ENCODE peak calls at places on chromosomes 5 and 9, in five cellular contexts. C is heart right ventricle, Q is heart left ventricle, L is HCT116, E is body of pancreas. R is an unnamed sample.
A peak's percentile ranks its signal among the peaks of the same experiment; 100 is the strongest.

GRCh38 chr5:142245776-142246175 is 79.0 kb downstream of the SPRY4 start:
- DNase-seq in E (no peak), Q (no peak), C (no peak), L (no peak), R (no peak)

GRCh38 chr9:85182381-85182780 is 512.9 kb downstream of the NTRK2 start:
- DNase-seq in Q (no peak), L (no peak), E (no peak), C (no peak), R (no peak)

GRCh38 chr5:171428849-171429542 is 9.5 kb downstream of the FGF18 start:
- DNase-seq in L (no peak), Q (peak; percentile 18), E (no peak), C (no peak), R (peak; percentile 50)

GRCh38 chr9:108434502-108434901 is 421.3 kb downstream of the ACTL7B start:
- DNase-seq in Q (no peak), L (no peak), E (no peak), C (no peak), R (no peak)

GRCh38 chr5:19605846-19606407 is 382.1 kb downstream of the CDH18 start:
- DNase-seq in Q (no peak), C (no peak), L (no peak), E (no peak), R (no peak)

GRCh38 chr9:26807161-26807560 is 85.4 kb downstream of the CAAP1 start:
- DNase-seq in Q (no peak), C (no peak), E (no peak), L (no peak), R (no peak)

GRCh38 chr5:91794856-91795548 is 411.9 kb upstream of the ARRDC3 start:
- DNase-seq in Q (no peak), L (no peak), E (no peak), C (no peak), R (no peak)

GRCh38 chr5:173775692-173776135 is 112.4 kb upstream of the CPEB4 start:
- DNase-seq in E (no peak), L (no peak), C (no peak), Q (no peak), R (no peak)

GRCh38 chr5:74865293-74865798 is 841 bp downstream of the FAM169A start:
- DNase-seq in L (no peak), Q (no peak), E (no peak), C (no peak), R (no peak)

GRCh38 chr9:115069302-115069701 is 48.7 kb downstream of the TNC start:
- DNase-seq in Q (no peak), L (no peak), E (no peak), C (no peak), R (no peak)

GRCh38 chr9:116447914-116448313 is 239.2 kb upstream of the TRIM32 start:
- DNase-seq in C (no peak), E (no peak), L (no peak), Q (no peak), R (no peak)

GRCh38 chr5:137296213-137296702 is 202.9 kb downstream of the SPOCK1 start:
- DNase-seq in Q (no peak), C (no peak), L (no peak), E (no peak), R (no peak)

GRCh38 chr5:149849280-149849985 is 95.2 kb downstream of the PDE6A start:
- DNase-seq in L (no peak), E (no peak), C (no peak), Q (no peak), R (no peak)

GRCh38 chr9:6133346-6134063 is 82.1 kb upstream of the IL33 start:
- DNase-seq in E (no peak), L (no peak), C (no peak), Q (no peak), R (no peak)

GRCh38 chr9:121937248-121937647 is 155.9 kb downstream of the TTLL11 start:
- DNase-seq in L (no peak), E (no peak), Q (no peak), C (no peak), R (no peak)

GRCh38 chr5:172436078-172436873 is 18.0 kb downstream of the SH3PXD2B start:
- DNase-seq in L (no peak), C (no peak), E (no peak), Q (no peak), R (no peak)

GRCh38 chr9:76302947-76303550 is 91.2 kb downstream of the RFK start:
- DNase-seq in C (no peak), Q (no peak), L (peak; percentile 29), E (peak; percentile 34), R (no peak)

GRCh38 chr5:175464414-175465233 is 13.7 kb upstream of the SFXN1 start:
- DNase-seq in Q (no peak), C (no peak), E (peak; percentile 59), L (peak; percentile 41), R (peak; percentile 31)

GRCh38 chr5:77208507-77209163 is 1.8 kb upstream of the PDE8B start:
- DNase-seq in L (no peak), Q (no peak), C (no peak), E (no peak), R (peak; percentile 79)

GRCh38 chr5:17316973-17317459 is 99.6 kb downstream of the BASP1 start:
- DNase-seq in C (no peak), L (no peak), Q (no peak), E (peak; percentile 18), R (no peak)

GRCh38 chr5:156406023-156406422 is 79.1 kb downstream of the SGCD start:
- DNase-seq in C (no peak), E (no peak), L (no peak), Q (no peak), R (no peak)

GRCh38 chr5:150320048-150320555 is 17.4 kb upstream of the ARSI start:
- DNase-seq in L (no peak), Q (no peak), E (peak; percentile 73), C (peak; percentile 51), R (peak; percentile 85)

GRCh38 chr9:4640027-4640426 is 22.1 kb upstream of the PLPP6 start:
- DNase-seq in E (no peak), C (no peak), L (peak; percentile 31), Q (no peak), R (no peak)

GRCh38 chr9:110192531-110193326 is 15.2 kb downstream of the C9orf152 start:
- DNase-seq in Q (no peak), C (no peak), E (peak; percentile 53), L (no peak), R (peak; percentile 54)

GRCh38 chr9:7780261-7780988 is 19.2 kb downstream of the DMAC1 start:
- DNase-seq in C (no peak), L (no peak), Q (no peak), E (no peak), R (no peak)

GRCh38 chr5:79396265-79396664 is 117.7 kb downstream of the HOMER1 start:
- DNase-seq in E (no peak), Q (no peak), L (no peak), C (no peak), R (no peak)

GRCh38 chr5:43042626-43043399 is 2.7 kb upstream of the ANXA2R start:
- DNase-seq in L (peak; percentile 62), E (peak; percentile 62), Q (peak; percentile 86), C (peak; percentile 70), R (peak; percentile 90)

GRCh38 chr5:149024477-149024876 is 38.4 kb downstream of the SH3TC2 start:
- DNase-seq in L (no peak), C (no peak), E (peak; percentile 28), Q (no peak), R (no peak)

GRCh38 chr5:90356612-90357011 is 52.9 kb downstream of the CETN3 start:
- DNase-seq in L (no peak), E (no peak), Q (no peak), C (no peak), R (no peak)

GRCh38 chr9:131609116-131609830 is 64.0 kb downstream of the PRRT1B start:
- DNase-seq in C (peak; percentile 69), E (peak; percentile 51), L (no peak), Q (peak; percentile 48), R (no peak)

GRCh38 chr5:31620071-31620470 is 18.9 kb upstream of the PDZD2 start:
- DNase-seq in C (no peak), Q (no peak), L (no peak), E (no peak), R (no peak)

GRCh38 chr9:100088202-100088601 is 10.6 kb downstream of the ERP44 start:
- DNase-seq in L (no peak), C (no peak), E (no peak), Q (no peak), R (no peak)

GRCh38 chr5:161847447-161847846 is 473 bp upstream of the GABRA1 start:
- DNase-seq in C (no peak), L (no peak), Q (no peak), E (no peak), R (no peak)

GRCh38 chr5:161850491-161850890 is 2.6 kb downstream of the GABRA1 start:
- DNase-seq in E (no peak), Q (no peak), C (no peak), L (no peak), R (no peak)

GRCh38 chr5:161846731-161847130 is 1.2 kb upstream of the GABRA1 start:
- DNase-seq in E (peak; percentile 19), Q (no peak), C (no peak), L (no peak), R (no peak)

GRCh38 chr5:161851691-161852299 is 3.9 kb downstream of the GABRA1 start:
- DNase-seq in L (no peak), E (no peak), C (no peak), Q (no peak), R (no peak)

GRCh38 chr5:161847896-161848510 is at the start of gene GABRA1:
- DNase-seq in Q (no peak), C (no peak), E (no peak), L (no peak), R (no peak)
- H3K4me3 ChIP-seq in Q (peak within 1 kb of the TSS; percentile 3), C (no peak within 1 kb of the TSS), E (no peak within 1 kb of the TSS), L (no peak within 1 kb of the TSS), R (no peak within 1 kb of the TSS)

GRCh38 chr5:73232266-73233041 is 59.5 kb downstream of the TMEM174 start:
- DNase-seq in C (no peak), Q (no peak), E (no peak), L (no peak), R (no peak)
- H3K4me3 ChIP-seq in C (no peak overlapping the region), Q (no peak overlapping the region), E (no peak overlapping the region), L (no peak overlapping the region), R (no peak overlapping the region)

GRCh38 chr9:35186524-35186923 is 24.7 kb downstream of the UNC13B start:
- DNase-seq in L (no peak), C (no peak), E (no peak), Q (no peak), R (no peak)

GRCh38 chr9:35195683-35196082 is 33.9 kb downstream of the UNC13B start:
- DNase-seq in L (no peak), E (no peak), Q (no peak), C (no peak), R (no peak)

GRCh38 chr9:35193762-35194161 is 32.0 kb downstream of the UNC13B start:
- DNase-seq in L (no peak), E (no peak), Q (no peak), C (no peak), R (no peak)

DNA sequence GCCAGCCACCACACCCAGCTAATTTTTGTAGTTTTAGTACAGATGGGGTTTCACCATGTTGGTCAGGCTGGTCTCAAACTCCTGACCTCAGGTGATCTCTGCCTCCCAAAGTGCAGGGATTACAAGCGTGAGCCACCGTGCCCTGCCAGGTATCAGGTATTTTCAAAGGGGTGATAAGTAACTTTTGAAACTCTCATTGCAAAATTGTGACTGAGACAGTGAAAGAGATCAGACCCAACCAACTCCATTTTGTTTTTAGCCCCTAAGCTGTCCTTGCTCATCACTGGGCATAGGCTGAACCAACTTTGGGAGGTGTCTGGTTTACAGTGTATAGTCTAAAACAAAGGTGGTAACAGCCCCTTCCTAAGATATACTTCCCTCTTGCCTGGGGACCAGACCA is 29.3 kb downstream of the UNC13B start:
- DNase-seq in L (no peak), C (no peak), Q (no peak), E (no peak), R (no peak)
- H3K4me3 ChIP-seq in L (no peak overlapping the region), C (no peak overlapping the region), Q (no peak overlapping the region), E (no peak overlapping the region), R (no peak overlapping the region)

GRCh38 chr5:10699281-10699874 is 61.7 kb downstream of the DAP start:
- DNase-seq in C (no peak), E (no peak), L (no peak), Q (no peak), R (no peak)
- H3K4me3 ChIP-seq in C (no peak overlapping the region), E (no peak overlapping the region), L (no peak overlapping the region), Q (no peak overlapping the region), R (no peak overlapping the region)

R was measured in tibial artery.